ENCODE peak calls at places on chromosomes 6 and 20, in four cellular contexts. O is GM12878, K is HCT116, P is H1. L is an unnamed sample.

GRCh38 chr20:57570145-57570850 is 9.4 kb downstream of the PCK1 start:
- DNase-seq in O (no peak), K (no peak), P (no peak), L (no peak)

GRCh38 chr6:45483021-45483420 is 105.3 kb upstream of the SUPT3H start:
- DNase-seq in O (no peak), K (no peak), P (no peak), L (no peak)

GRCh38 chr6:26570027-26570809 is 26.5 kb upstream of the ABT1 start:
- DNase-seq in O (no peak), K (no peak), P (no peak), L (peak)

GRCh38 chr6:47308674-47309325 is 905 bp downstream of the TNFRSF21 start:
- DNase-seq in O (no peak), K (no peak), P (no peak), L (peak)

GRCh38 chr6:108142240-108142639 is 23.6 kb upstream of the NR2E1 start:
- DNase-seq in O (no peak), K (no peak), P (no peak), L (no peak)

GRCh38 chr6:23179994-23180393 is 610.6 kb downstream of the HDGFL1 start:
- DNase-seq in O (no peak), K (no peak), P (no peak), L (no peak)

GRCh38 chr6:121998631-121999030 is 400.8 kb upstream of the HSF2 start:
- DNase-seq in O (no peak), K (no peak), P (no peak), L (no peak)

GRCh38 chr6:118743744-118744143 is 92.4 kb upstream of the CEP85L start:
- DNase-seq in O (no peak), K (no peak), P (no peak), L (no peak)

GRCh38 chr6:89471287-89471867 is 38.4 kb downstream of the ANKRD6 start:
- DNase-seq in O (no peak), K (no peak), P (no peak), L (no peak)

GRCh38 chr6:35736982-35737412 is at the start of gene ARMC12:
- DNase-seq in O (no peak), K (no peak), P (no peak), L (no peak)

DNA sequence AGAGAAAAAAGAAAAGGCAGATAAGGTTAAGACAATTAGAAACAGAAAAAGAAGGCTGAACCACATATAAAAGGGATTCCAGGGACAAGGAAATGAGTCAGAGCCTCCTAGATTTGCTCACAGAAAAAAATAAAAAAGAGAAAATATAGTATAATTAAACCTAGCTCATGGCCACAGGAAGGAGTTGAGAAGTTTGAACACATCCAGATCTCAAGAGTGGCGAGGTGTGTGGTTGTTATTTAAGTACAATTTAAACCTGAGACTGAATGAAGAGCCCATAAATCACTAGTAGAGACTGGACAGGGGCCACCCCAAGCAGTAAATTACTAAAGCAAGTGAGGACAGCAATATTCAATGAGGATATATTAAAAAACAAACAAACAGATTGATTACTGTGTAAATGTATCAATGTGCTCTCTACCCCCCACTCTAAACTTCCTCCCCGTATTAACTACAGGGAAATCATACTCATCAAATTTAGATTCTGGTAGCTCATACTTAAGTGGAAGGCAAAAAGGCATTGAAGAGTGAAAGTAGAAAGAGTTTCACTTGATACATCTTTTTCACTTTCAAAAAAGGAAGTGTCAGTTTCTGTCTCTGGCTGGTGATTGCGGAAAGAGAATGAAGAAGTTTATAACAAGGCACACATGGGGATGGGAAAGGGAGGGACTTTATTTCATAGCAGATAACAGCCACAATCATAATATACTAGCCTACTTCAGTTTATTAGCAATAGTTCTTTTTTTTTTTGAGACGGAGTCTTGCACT is 49.3 kb upstream of the SCAF8 start:
- DNase-seq in O (peak), K (no peak), P (no peak), L (no peak)
- TF ChIP-seq EGR1 in O (no peak), K (no peak), P (no peak), L (no peak)

GRCh38 chr20:63955281-63955845 is 853 bp downstream of the UCKL1 start:
- DNase-seq in O (no peak), K (no peak), P (no peak), L (peak)
- TF ChIP-seq ZNF274 in O (no peak), K (no peak), P (no peak), L (no peak)

GRCh38 chr20:23305098-23305497 is 45.5 kb upstream of the NXT1 start:
- DNase-seq in O (no peak), K (no peak), P (no peak), L (no peak)

GRCh38 chr20:23302801-23303200 is 47.8 kb upstream of the NXT1 start:
- DNase-seq in O (no peak), K (no peak), P (no peak), L (no peak)

GRCh38 chr20:23302386-23302785 is 48.2 kb upstream of the NXT1 start:
- DNase-seq in O (no peak), K (no peak), P (no peak), L (no peak)

GRCh38 chr20:23303325-23304102 is 47.1 kb upstream of the NXT1 start:
- DNase-seq in O (no peak), K (no peak), P (no peak), L (no peak)

GRCh38 chr20:23304616-23305015 is 46.0 kb upstream of the NXT1 start:
- DNase-seq in O (no peak), K (no peak), P (no peak), L (no peak)
- TF ChIP-seq EGR1 in O (no peak), K (no peak), P (no peak), L (no peak)

GRCh38 chr6:6966127-6966526 is 141.6 kb upstream of the RREB1 start:
- DNase-seq in O (no peak), K (no peak), P (no peak), L (no peak)
- TF ChIP-seq ZNF274 in O (no peak), K (no peak), P (no peak), L (no peak)

GRCh38 chr6:100664274-100665040 is 199.7 kb upstream of the SIM1 start:
- DNase-seq in O (no peak), K (no peak), P (no peak), L (peak)
- TF ChIP-seq EGR1 in O (no peak), K (no peak), P (no peak), L (no peak)

GRCh38 chr6:137272403-137272802 is 53.2 kb upstream of the IFNGR1 start:
- DNase-seq in O (no peak), K (no peak), P (no peak), L (no peak)

GRCh38 chr6:137282253-137282652 is 63.1 kb upstream of the IFNGR1 start:
- DNase-seq in O (no peak), K (no peak), P (no peak), L (no peak)

GRCh38 chr6:137283080-137283479 is 63.9 kb upstream of the IFNGR1 start:
- DNase-seq in O (no peak), K (no peak), P (no peak), L (no peak)

DNA sequence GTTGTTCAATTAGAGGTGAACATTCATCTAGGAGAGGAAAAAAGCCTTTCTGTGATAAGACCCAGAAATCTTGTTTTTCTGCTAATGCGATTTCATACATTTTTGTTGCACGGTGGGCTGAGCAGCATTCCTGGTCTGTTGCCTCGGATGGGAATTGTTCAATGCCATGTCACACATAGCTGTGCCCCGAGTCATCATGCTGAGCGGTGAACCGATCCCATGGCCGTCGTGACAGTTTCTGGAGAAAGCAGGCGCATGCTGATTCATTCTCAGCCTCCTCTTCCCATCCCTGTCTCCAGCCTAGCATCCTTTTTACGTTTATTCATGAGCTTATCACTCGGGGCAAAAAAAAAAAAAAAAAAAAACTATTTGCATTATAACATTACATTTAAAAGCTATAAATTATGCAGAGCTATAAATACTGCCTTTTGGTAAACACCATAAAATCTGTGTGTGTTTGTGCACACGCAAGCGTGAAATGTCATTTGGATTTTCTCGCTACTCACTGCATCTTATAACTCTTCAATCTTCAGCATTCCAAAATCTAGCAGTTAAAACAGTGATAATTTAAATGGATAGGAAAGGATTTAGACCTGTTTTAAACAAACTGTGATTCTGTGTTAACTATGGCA is 58.9 kb upstream of the IFNGR1 start:
- DNase-seq in O (no peak), K (peak), P (peak), L (no peak)
- TF ChIP-seq ZNF274 in O (no peak), K (no peak), P (no peak), L (no peak)

DNA sequence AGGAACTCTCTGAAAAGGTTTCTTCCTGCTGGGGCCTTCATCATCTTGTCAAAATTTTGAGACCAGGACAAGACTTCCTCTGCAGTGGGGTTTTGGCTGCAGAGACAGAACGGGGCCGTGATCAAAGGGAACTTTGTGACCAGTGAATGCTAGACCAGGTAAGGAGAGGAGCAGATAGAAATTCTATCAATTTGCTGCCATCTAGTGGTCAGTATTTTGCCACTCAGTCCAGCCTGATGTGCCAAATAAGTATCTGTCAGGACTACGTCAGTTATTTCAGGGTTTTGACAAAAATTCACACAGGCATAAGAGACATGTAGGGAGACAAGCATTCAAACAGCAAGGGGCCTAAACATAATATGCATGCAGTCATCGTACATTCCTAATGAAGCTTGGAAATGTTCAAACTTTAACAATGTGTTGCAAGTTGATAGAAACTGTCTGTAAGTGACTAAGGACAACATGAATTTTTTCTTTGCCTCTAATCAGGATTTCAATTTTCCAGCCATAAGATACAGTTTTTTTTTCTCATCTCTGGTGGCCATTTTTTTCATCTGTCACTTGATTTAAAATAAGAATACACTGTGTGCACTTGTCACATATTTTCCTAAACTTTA is 22.0 kb upstream of the MTRF1L start:
- DNase-seq in O (peak), K (peak), P (peak), L (peak)
- TF ChIP-seq EGR1 in O (no peak), K (no peak), P (no peak), L (no peak)

DNA sequence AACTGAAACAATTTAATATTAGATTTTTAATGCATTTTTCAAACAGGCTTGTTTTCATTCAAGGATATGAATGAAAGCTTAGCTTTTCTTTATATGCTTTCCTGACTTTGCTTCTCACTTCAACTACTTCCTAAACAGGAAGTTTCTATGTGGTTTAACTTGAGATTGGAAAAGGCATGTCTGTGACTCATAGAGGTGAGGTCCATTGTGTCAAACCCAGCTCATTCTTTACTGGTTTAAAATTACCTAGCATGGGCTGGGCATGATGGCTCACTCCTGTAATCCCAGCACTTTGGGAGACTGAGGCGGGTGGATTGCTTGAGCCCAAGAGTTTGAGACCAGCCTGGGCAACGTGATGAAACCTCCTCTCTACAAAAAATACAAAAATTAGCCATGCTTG is 34.4 kb downstream of the EFHC1 start:
- DNase-seq in O (no peak), K (peak), P (no peak), L (no peak)
- TF ChIP-seq ZNF274 in O (no peak), K (no peak), P (no peak), L (no peak)

L was measured in K562.